ENCODE peak calls at places on chromosome 10, in six cellular contexts. One of them, this sample, is unnamed.
A peak's percentile ranks its signal among the peaks of the same experiment; 100 is the strongest.

GRCh38 chr10:131063311-131063710 is 248.2 kb downstream of the TCERG1L start:
- DNase-seq in GM12878: no peak
- DNase-seq in GM13976: no peak
- DNase-seq in foreskin fibroblast: no peak
- DNase-seq in mammary epithelial cell: no peak
- DNase-seq in cardiac fibroblast: no peak
- DNase-seq in this sample: no peak

GRCh38 chr10:107631876-107632275 is 467.4 kb upstream of the SORCS1 start:
- DNase-seq in foreskin fibroblast: no peak
- DNase-seq in GM12878: no peak
- DNase-seq in GM13976: no peak
- DNase-seq in mammary epithelial cell: no peak
- DNase-seq in cardiac fibroblast: no peak
- DNase-seq in this sample: no peak

GRCh38 chr10:108970016-108970415 is 953.3 kb downstream of the XPNPEP1 start:
- DNase-seq in GM12878: no peak
- DNase-seq in mammary epithelial cell: no peak
- DNase-seq in GM13976: peak; percentile 3
- DNase-seq in cardiac fibroblast: no peak
- DNase-seq in foreskin fibroblast: no peak
- DNase-seq in this sample: no peak

GRCh38 chr10:42875388-42875755 is 92.8 kb downstream of the BMS1 start:
- DNase-seq in cardiac fibroblast: no peak
- DNase-seq in GM12878: no peak
- DNase-seq in mammary epithelial cell: no peak
- DNase-seq in GM13976: no peak
- DNase-seq in foreskin fibroblast: no peak
- DNase-seq in this sample: no peak

GRCh38 chr10:44014644-44015250 is 366.1 kb upstream of the ZNF32 start:
- DNase-seq in cardiac fibroblast: no peak
- DNase-seq in GM12878: no peak
- DNase-seq in mammary epithelial cell: no peak
- DNase-seq in GM13976: no peak
- DNase-seq in foreskin fibroblast: no peak
- DNase-seq in this sample: no peak

GRCh38 chr10:17200035-17200884 is 1.2 kb downstream of the TRDMT1 start:
- DNase-seq in GM12878: no peak
- DNase-seq in cardiac fibroblast: peak; percentile 48
- DNase-seq in GM13976: peak; percentile 15
- DNase-seq in mammary epithelial cell: no peak
- DNase-seq in foreskin fibroblast: peak; percentile 35
- DNase-seq in this sample: no peak

GRCh38 chr10:132587175-132587574 is 49.6 kb downstream of the INPP5A start:
- DNase-seq in foreskin fibroblast: no peak
- DNase-seq in cardiac fibroblast: no peak
- DNase-seq in GM12878: no peak
- DNase-seq in GM13976: no peak
- DNase-seq in mammary epithelial cell: no peak
- DNase-seq in this sample: no peak

GRCh38 chr10:30185916-30186315 is 126.5 kb upstream of the JCAD start:
- DNase-seq in foreskin fibroblast: peak; percentile 91
- DNase-seq in GM12878: no peak
- DNase-seq in GM13976: no peak
- DNase-seq in mammary epithelial cell: peak; percentile 90
- DNase-seq in cardiac fibroblast: peak; percentile 83
- DNase-seq in this sample: peak; percentile 73

GRCh38 chr10:52729259-52730104 is 43.1 kb downstream of the MBL2 start:
- DNase-seq in cardiac fibroblast: peak; percentile 63
- DNase-seq in mammary epithelial cell: peak; percentile 18
- DNase-seq in GM13976: peak; percentile 47
- DNase-seq in foreskin fibroblast: peak; percentile 62
- DNase-seq in GM12878: no peak
- DNase-seq in this sample: no peak

GRCh38 chr10:107206856-107207255 is 42.4 kb upstream of the SORCS1 start:
- DNase-seq in foreskin fibroblast: no peak
- DNase-seq in mammary epithelial cell: no peak
- DNase-seq in GM13976: no peak
- DNase-seq in GM12878: no peak
- DNase-seq in cardiac fibroblast: no peak
- DNase-seq in this sample: no peak

GRCh38 chr10:84943541-84943940 is 615.2 kb downstream of the CCSER2 start:
- DNase-seq in mammary epithelial cell: no peak
- DNase-seq in cardiac fibroblast: no peak
- DNase-seq in GM12878: no peak
- DNase-seq in foreskin fibroblast: no peak
- DNase-seq in GM13976: no peak
- DNase-seq in this sample: no peak

GRCh38 chr10:60663850-60664249 is 114.4 kb upstream of the CDK1 start:
- DNase-seq in GM12878: no peak
- DNase-seq in GM13976: no peak
- DNase-seq in cardiac fibroblast: no peak
- DNase-seq in foreskin fibroblast: no peak
- DNase-seq in mammary epithelial cell: no peak
- DNase-seq in this sample: no peak

GRCh38 chr10:13672505-13672904 is 85.7 kb downstream of the PRPF18 start:
- DNase-seq in foreskin fibroblast: no peak
- DNase-seq in mammary epithelial cell: no peak
- DNase-seq in cardiac fibroblast: no peak
- DNase-seq in GM12878: no peak
- DNase-seq in GM13976: no peak
- DNase-seq in this sample: no peak

GRCh38 chr10:126930506-126931458 is 25.6 kb downstream of the DOCK1 start:
- DNase-seq in cardiac fibroblast: peak; percentile 61
- DNase-seq in GM13976: no peak
- DNase-seq in foreskin fibroblast: peak; percentile 53
- DNase-seq in GM12878: no peak
- DNase-seq in mammary epithelial cell: no peak
- DNase-seq in this sample: no peak

DNA sequence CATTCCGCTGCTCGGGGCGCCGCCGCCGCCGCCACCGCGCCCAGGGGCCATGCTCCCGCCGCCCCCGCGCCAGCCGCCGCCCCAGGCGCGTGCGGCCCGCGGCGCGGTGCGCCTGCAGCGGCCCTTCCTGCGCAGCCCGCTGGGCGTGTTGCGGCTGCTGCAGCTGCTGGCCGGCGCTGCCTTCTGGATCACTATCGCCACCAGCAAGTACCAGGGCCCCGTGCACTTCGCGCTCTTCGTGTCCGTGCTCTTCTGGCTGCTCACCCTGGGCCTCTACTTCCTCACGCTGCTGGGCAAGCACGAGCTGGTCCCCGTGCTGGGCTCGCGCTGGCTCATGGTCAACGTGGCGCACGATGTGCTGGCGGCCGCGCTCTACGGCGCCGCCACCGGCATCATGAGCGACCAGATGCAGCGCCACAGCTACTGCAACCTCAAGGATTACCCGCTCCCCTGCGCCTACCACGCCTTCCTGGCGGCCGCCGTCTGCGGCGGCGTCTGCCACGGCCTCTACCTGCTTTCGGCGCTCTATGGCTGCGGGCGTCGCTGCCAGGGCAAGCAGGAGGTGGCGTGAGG is 384 bp downstream of the MARVELD1 start:
- DNase-seq in GM12878: no peak
- DNase-seq in GM13976: peak; percentile 87
- DNase-seq in mammary epithelial cell: peak; percentile 81
- DNase-seq in foreskin fibroblast: peak; percentile 89
- DNase-seq in cardiac fibroblast: peak; percentile 69
- DNase-seq in this sample: no peak
- TF ChIP-seq CTCF in GM12878: peak; percentile 42
- TF ChIP-seq CTCF in GM13976: peak; percentile 40
- TF ChIP-seq CTCF in mammary epithelial cell: peak; percentile 42
- TF ChIP-seq CTCF in foreskin fibroblast: peak; percentile 5
- TF ChIP-seq CTCF in cardiac fibroblast: peak; percentile 22
- TF ChIP-seq CTCF in this sample: peak; percentile 33

DNA sequence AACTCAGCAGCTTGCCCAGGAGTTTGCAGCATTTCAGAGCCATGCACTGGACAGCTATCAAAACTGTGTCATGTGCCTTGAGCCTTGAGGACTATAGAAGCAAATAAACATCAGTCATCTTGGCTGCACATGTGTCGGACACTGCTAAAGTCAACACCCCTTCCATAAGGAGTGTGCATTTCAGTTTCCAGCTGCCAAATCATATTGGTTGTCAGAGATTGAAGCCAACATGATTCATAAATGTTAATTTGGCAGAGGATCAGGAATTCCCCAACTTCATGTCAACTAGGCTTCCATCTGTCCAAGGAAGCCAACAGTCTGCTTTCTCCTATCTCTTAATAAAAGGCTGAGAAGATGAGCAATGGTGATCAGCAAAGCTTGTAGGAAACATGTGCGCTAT is 32.8 kb downstream of the SLC16A12 start:
- DNase-seq in cardiac fibroblast: peak; percentile 85
- DNase-seq in mammary epithelial cell: peak; percentile 52
- DNase-seq in GM13976: no peak
- DNase-seq in foreskin fibroblast: peak; percentile 80
- DNase-seq in GM12878: no peak
- DNase-seq in this sample: no peak
- TF ChIP-seq CTCF in cardiac fibroblast: no peak
- TF ChIP-seq CTCF in mammary epithelial cell: no peak
- TF ChIP-seq CTCF in GM13976: no peak
- TF ChIP-seq CTCF in foreskin fibroblast: no peak
- TF ChIP-seq CTCF in GM12878: no peak
- TF ChIP-seq CTCF in this sample: no peak

GRCh38 chr10:57785546-57785945 is 482.1 kb downstream of the IPMK start:
- DNase-seq in foreskin fibroblast: no peak
- DNase-seq in cardiac fibroblast: no peak
- DNase-seq in GM13976: no peak
- DNase-seq in GM12878: no peak
- DNase-seq in mammary epithelial cell: peak; percentile 60
- DNase-seq in this sample: no peak

GRCh38 chr10:57788117-57788516 is 479.6 kb downstream of the IPMK start:
- DNase-seq in cardiac fibroblast: no peak
- DNase-seq in mammary epithelial cell: no peak
- DNase-seq in foreskin fibroblast: no peak
- DNase-seq in GM13976: no peak
- DNase-seq in GM12878: no peak
- DNase-seq in this sample: no peak

GRCh38 chr10:57785068-57785467 is 482.6 kb downstream of the IPMK start:
- DNase-seq in GM13976: no peak
- DNase-seq in foreskin fibroblast: no peak
- DNase-seq in cardiac fibroblast: no peak
- DNase-seq in mammary epithelial cell: peak; percentile 24
- DNase-seq in GM12878: no peak
- DNase-seq in this sample: no peak

GRCh38 chr10:57786850-57787750 is 480.6 kb downstream of the IPMK start:
- DNase-seq in foreskin fibroblast: no peak
- DNase-seq in GM13976: no peak
- DNase-seq in mammary epithelial cell: no peak
- DNase-seq in cardiac fibroblast: no peak
- DNase-seq in GM12878: no peak
- DNase-seq in this sample: no peak

DNA sequence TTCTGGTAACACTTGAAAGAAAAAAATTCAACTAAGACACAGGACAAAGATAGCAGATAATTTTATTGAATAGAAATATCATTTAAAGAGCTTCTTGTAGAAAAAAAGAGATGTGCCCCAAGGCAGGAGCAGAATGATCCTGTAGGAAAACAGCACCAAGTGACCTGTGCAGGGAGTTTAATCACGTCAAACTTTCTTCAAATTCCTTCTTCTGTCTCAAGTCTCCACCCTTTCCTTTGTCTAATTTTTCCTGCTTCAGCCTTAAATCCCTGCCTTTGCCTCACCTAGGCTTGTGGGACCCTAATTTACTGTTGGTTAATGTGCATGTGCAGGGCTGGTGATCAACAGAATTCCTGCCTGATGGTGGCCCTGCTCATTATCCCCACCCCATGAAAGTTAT is 481.4 kb downstream of the IPMK start:
- DNase-seq in GM12878: no peak
- DNase-seq in cardiac fibroblast: no peak
- DNase-seq in GM13976: no peak
- DNase-seq in foreskin fibroblast: no peak
- DNase-seq in mammary epithelial cell: no peak
- DNase-seq in this sample: no peak
- TF ChIP-seq CTCF in GM12878: no peak
- TF ChIP-seq CTCF in cardiac fibroblast: no peak
- TF ChIP-seq CTCF in GM13976: no peak
- TF ChIP-seq CTCF in foreskin fibroblast: no peak
- TF ChIP-seq CTCF in mammary epithelial cell: no peak
- TF ChIP-seq CTCF in this sample: no peak

DNA sequence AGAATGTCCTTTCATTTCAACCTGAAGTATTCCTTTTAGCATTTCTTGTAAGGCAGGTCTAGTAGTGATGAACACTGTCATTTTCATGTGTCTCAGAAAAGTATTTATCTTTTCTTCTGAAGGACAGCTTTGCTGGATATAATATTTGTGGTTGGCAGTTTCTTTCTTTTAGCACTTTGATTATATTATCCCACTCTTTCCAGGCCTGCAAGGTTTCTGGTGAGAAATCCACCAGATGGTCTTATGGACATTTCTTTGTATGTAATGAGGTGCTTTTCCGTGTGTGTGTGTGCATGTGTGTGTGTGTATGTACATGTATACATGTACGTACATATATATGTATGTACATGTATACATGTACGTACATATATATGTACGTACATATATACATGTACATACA is 7.3 kb downstream of the CASP7 start:
- DNase-seq in mammary epithelial cell: no peak
- DNase-seq in cardiac fibroblast: no peak
- DNase-seq in GM13976: no peak
- DNase-seq in GM12878: no peak
- DNase-seq in foreskin fibroblast: no peak
- DNase-seq in this sample: no peak
- TF ChIP-seq CTCF in mammary epithelial cell: no peak
- TF ChIP-seq CTCF in cardiac fibroblast: no peak
- TF ChIP-seq CTCF in GM13976: no peak
- TF ChIP-seq CTCF in GM12878: no peak
- TF ChIP-seq CTCF in foreskin fibroblast: no peak
- TF ChIP-seq CTCF in this sample: no peak

GRCh38 chr10:118259288-118259906 is 82.7 kb downstream of the FAM204A start:
- DNase-seq in GM13976: peak; percentile 31
- DNase-seq in GM12878: no peak
- DNase-seq in cardiac fibroblast: peak; percentile 15
- DNase-seq in foreskin fibroblast: peak; percentile 32
- DNase-seq in mammary epithelial cell: peak; percentile 9
- DNase-seq in this sample: no peak
- TF ChIP-seq CTCF in GM13976: peak; percentile 35
- TF ChIP-seq CTCF in GM12878: peak; percentile 62
- TF ChIP-seq CTCF in cardiac fibroblast: peak; percentile 45
- TF ChIP-seq CTCF in foreskin fibroblast: peak; percentile 58
- TF ChIP-seq CTCF in mammary epithelial cell: peak; percentile 78
- TF ChIP-seq CTCF in this sample: peak; percentile 57

GRCh38 chr10:100569687-100570517 is 34.2 kb downstream of the HIF1AN start:
- DNase-seq in GM12878: no peak
- DNase-seq in cardiac fibroblast: no peak
- DNase-seq in GM13976: no peak
- DNase-seq in mammary epithelial cell: no peak
- DNase-seq in foreskin fibroblast: no peak
- DNase-seq in this sample: no peak
- TF ChIP-seq CTCF in GM12878: peak; percentile 10
- TF ChIP-seq CTCF in cardiac fibroblast: no peak
- TF ChIP-seq CTCF in GM13976: peak; percentile 21
- TF ChIP-seq CTCF in mammary epithelial cell: no peak
- TF ChIP-seq CTCF in foreskin fibroblast: no peak
- TF ChIP-seq CTCF in this sample: no peak

GRCh38 chr10:49616421-49617230 is 2.8 kb downstream of the CHAT start:
- DNase-seq in GM13976: no peak
- DNase-seq in cardiac fibroblast: no peak
- DNase-seq in mammary epithelial cell: no peak
- DNase-seq in GM12878: no peak
- DNase-seq in foreskin fibroblast: no peak
- DNase-seq in this sample: no peak
- TF ChIP-seq CTCF in GM13976: no peak
- TF ChIP-seq CTCF in cardiac fibroblast: no peak
- TF ChIP-seq CTCF in mammary epithelial cell: no peak
- TF ChIP-seq CTCF in GM12878: no peak
- TF ChIP-seq CTCF in foreskin fibroblast: no peak
- TF ChIP-seq CTCF in this sample: no peak

This sample was measured in AG04449.